ENCODE peak calls at places on chromosomes 13 and 19, in five cellular contexts. I is H1, N is HCT116, B is K562, Q is NT2/D1. C is an unnamed sample.
A peak's percentile ranks its signal among the peaks of the same experiment; 100 is the strongest.

GRCh38 chr19:1233361-1233667 is 4.5 kb downstream of the CBARP start:
- DNase-seq in I (no peak), N (no peak), B (no peak), Q (no peak), C (no peak)

GRCh38 chr19:48872884-48873475 is 759 bp downstream of the PPP1R15A start:
- DNase-seq in I (peak; percentile 49), N (peak; percentile 80), B (peak; percentile 95), Q (no peak), C (peak; percentile 78)

GRCh38 chr13:107969551-107969950 is 245.8 kb downstream of the LIG4 start:
- DNase-seq in I (no peak), N (no peak), B (no peak), Q (no peak), C (no peak)

GRCh38 chr13:79393564-79394249 is 12.3 kb downstream of the RBM26 start:
- DNase-seq in I (no peak), N (no peak), B (peak; percentile 45), Q (no peak), C (no peak)

GRCh38 chr19:50327461-50328256 is 1.5 kb downstream of the KCNC3 start:
- DNase-seq in I (no peak), N (no peak), B (no peak), Q (no peak), C (no peak)

GRCh38 chr19:41998246-41999020 is 4.4 kb upstream of the ATP1A3 start:
- DNase-seq in I (no peak), N (peak; percentile 16), B (peak; percentile 74), Q (peak; percentile 33), C (peak; percentile 89)

GRCh38 chr13:95509521-95510315 is 42.8 kb upstream of the CLDN10 start:
- DNase-seq in I (no peak), N (no peak), B (no peak), Q (no peak), C (no peak)

GRCh38 chr19:55434356-55434755 is 8.7 kb downstream of the SHISA7 start:
- DNase-seq in I (no peak), N (no peak), B (no peak), Q (no peak), C (no peak)

GRCh38 chr13:94139393-94139995 is 340.0 kb downstream of the DCT start:
- DNase-seq in I (no peak), N (no peak), B (no peak), Q (no peak), C (no peak)

GRCh38 chr13:44626176-44626575 is 50.0 kb upstream of the TSC22D1 start:
- DNase-seq in I (no peak), N (no peak), B (no peak), Q (no peak), C (no peak)

GRCh38 chr13:112179995-112180394 is 113.0 kb downstream of the SOX1 start:
- DNase-seq in I (no peak), N (no peak), B (no peak), Q (no peak), C (no peak)

GRCh38 chr13:25217023-25217909 is 45.2 kb upstream of the AMER2 start:
- DNase-seq in I (no peak), N (no peak), B (no peak), Q (no peak), C (no peak)

GRCh38 chr19:51887522-51888498 is at the start of gene ZNF577:
- DNase-seq in I (peak; percentile 89), N (no peak), B (no peak), Q (peak; percentile 80), C (peak; percentile 67)

GRCh38 chr13:89627991-89628390 is 1719.5 kb upstream of the MIR17HG start:
- DNase-seq in I (no peak), N (no peak), B (no peak), Q (no peak), C (no peak)

GRCh38 chr13:80955487-80955886 is 614.6 kb upstream of the SPRY2 start:
- DNase-seq in I (no peak), N (no peak), B (no peak), Q (no peak), C (no peak)

GRCh38 chr13:101661839-101662238 is 209.4 kb downstream of the ITGBL1 start:
- DNase-seq in I (no peak), N (no peak), B (no peak), Q (no peak), C (no peak)

GRCh38 chr13:86403213-86403612 is 604.0 kb upstream of the SLITRK6 start:
- DNase-seq in I (no peak), N (no peak), B (no peak), Q (no peak), C (no peak)

GRCh38 chr19:4506449-4507149 is 11.7 kb downstream of the PLIN4 start:
- DNase-seq in I (no peak), N (no peak), B (peak; percentile 27), Q (no peak), C (no peak)
- TF ChIP-seq YY1 in I (no peak), N (no peak), B (no peak), Q (no peak), C (no peak)

DNA sequence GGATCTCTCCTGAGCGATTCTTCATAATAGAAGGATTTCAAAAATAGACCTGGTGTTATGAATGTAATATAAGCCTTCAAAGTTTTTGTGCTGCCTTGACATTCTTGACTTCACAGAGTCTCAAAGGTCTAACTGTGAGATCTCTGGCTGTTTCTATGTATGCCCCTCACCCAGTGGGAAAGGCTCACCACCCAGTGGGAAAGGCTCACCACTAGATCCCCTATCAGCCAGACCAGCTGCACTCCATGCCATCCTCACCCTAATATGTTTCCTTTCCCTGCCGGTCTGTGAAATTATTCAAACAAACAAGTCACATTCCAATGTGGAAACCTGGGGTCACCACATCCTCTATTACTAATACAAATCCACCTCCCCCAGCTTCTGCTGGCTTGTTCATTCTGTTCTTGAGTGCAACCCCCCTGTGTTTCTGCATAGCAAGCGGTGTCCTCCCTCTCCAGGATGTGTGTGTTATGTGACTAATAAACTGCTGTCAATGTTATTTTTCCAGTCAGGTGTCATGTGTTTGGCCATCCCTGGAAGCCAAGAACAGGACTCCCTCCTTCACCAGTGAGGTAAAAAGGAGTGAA is 13.8 kb upstream of the SLITRK1 start:
- DNase-seq in I (no peak), N (no peak), B (no peak), Q (no peak), C (no peak)
- TF ChIP-seq YY1 in I (no peak), N (no peak), B (no peak), Q (no peak), C (no peak)

GRCh38 chr19:10078329-10078728 is 7.8 kb upstream of the SHFL start:
- DNase-seq in I (no peak), N (no peak), B (no peak), Q (no peak), C (no peak)
- TF ChIP-seq YY1 in I (no peak), N (no peak), B (no peak), Q (no peak), C (no peak)

DNA sequence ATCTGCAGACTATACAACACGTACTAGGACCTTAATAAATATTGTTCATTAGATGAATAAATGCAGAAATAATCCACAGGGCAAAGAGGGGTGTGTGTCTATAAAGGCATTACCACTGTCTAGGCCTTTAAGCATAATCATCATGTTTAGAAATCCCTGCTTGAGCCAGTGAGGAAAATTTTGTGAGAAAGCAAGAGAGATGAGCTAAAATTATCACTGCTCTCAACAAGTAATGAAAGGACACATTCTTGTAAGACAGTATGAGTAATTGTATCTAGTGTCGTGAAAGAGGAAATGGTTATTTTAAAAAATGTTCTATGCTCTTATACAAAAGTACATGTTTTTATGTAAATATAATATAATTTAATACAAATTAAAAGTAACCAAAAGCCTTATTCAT is 1699.4 kb downstream of the PCDH9 start:
- DNase-seq in I (no peak), N (no peak), B (no peak), Q (no peak), C (no peak)
- TF ChIP-seq YY1 in I (no peak), N (no peak), B (no peak), Q (no peak), C (no peak)

GRCh38 chr13:99813346-99814095 is 158.0 kb downstream of the ZIC5 start:
- DNase-seq in I (no peak), N (no peak), B (no peak), Q (no peak), C (no peak)
- TF ChIP-seq YY1 in I (no peak), N (no peak), B (no peak), Q (no peak), C (no peak)